ENCODE peak calls at places on chromosomes 16 and 17, in five cellular contexts. Q, T, Z, M and X are unnamed samples.

GRCh38 chr17:55366020-55366481 is 55.6 kb downstream of the MMD start:
- DNase-seq in Q (no peak), T (no peak), Z (no peak), M (no peak), X (no peak)

GRCh38 chr16:60230666-60231065 is 1496.5 kb upstream of the GOT2 start:
- DNase-seq in Q (no peak), T (no peak), Z (no peak), M (no peak), X (no peak)

GRCh38 chr16:62256406-62256805 is 220.2 kb upstream of the CDH8 start:
- DNase-seq in Q (no peak), T (no peak), Z (no peak), M (no peak), X (no peak)

GRCh38 chr16:55668337-55669281 is 12.8 kb downstream of the SLC6A2 start:
- DNase-seq in Q (no peak), T (no peak), Z (no peak), M (peak), X (no peak)

GRCh38 chr16:31664683-31665482 is 137.2 kb downstream of the AHSP start:
- DNase-seq in Q (no peak), T (no peak), Z (no peak), M (no peak), X (no peak)

GRCh38 chr17:57915980-57916757 is 39.0 kb downstream of the CUEDC1 start:
- DNase-seq in Q (no peak), T (no peak), Z (no peak), M (no peak), X (peak)

GRCh38 chr16:56615353-56615752 is 7.0 kb downstream of the MT2A start:
- DNase-seq in Q (no peak), T (no peak), Z (peak), M (peak), X (no peak)

GRCh38 chr17:16286947-16287562 is 66.2 kb downstream of the CENPV start:
- DNase-seq in Q (peak), T (no peak), Z (no peak), M (no peak), X (no peak)

GRCh38 chr17:69581061-69581955 is 166.8 kb downstream of the MAP2K6 start:
- DNase-seq in Q (no peak), T (no peak), Z (peak), M (no peak), X (peak)

GRCh38 chr17:10730956-10731879 is 1.4 kb upstream of the TMEM220 start:
- DNase-seq in Q (peak), T (no peak), Z (peak), M (no peak), X (no peak)

GRCh38 chr16:24844101-24845030 is 1.4 kb upstream of the SLC5A11 start:
- DNase-seq in Q (peak), T (no peak), Z (no peak), M (no peak), X (no peak)

GRCh38 chr17:50363217-50364060 is 9.5 kb downstream of the MRPL27 start:
- DNase-seq in Q (peak), T (no peak), Z (peak), M (peak), X (peak)

GRCh38 chr16:19636436-19637267 is 81.1 kb downstream of the VPS35L start:
- DNase-seq in Q (no peak), T (no peak), Z (peak), M (no peak), X (no peak)

GRCh38 chr17:5241861-5242671 is 7.4 kb upstream of the SCIMP start:
- DNase-seq in Q (no peak), T (no peak), Z (no peak), M (no peak), X (no peak)

GRCh38 chr16:57981636-57982035 is 10.7 kb upstream of the CNGB1 start:
- DNase-seq in Q (no peak), T (no peak), Z (no peak), M (no peak), X (no peak)

GRCh38 chr16:51393381-51394005 is 242.4 kb upstream of the SALL1 start:
- DNase-seq in Q (no peak), T (no peak), Z (peak), M (peak), X (peak)

GRCh38 chr17:56912105-56912999 is 1.5 kb downstream of the TRIM25 start:
- DNase-seq in Q (peak), T (no peak), Z (peak), M (no peak), X (no peak)

GRCh38 chr17:71740866-71741265 is 380.0 kb upstream of the SOX9 start:
- DNase-seq in Q (no peak), T (no peak), Z (no peak), M (no peak), X (no peak)

GRCh38 chr17:60529806-60530205 is 3.8 kb upstream of the APPBP2 start:
- DNase-seq in Q (no peak), T (no peak), Z (no peak), M (no peak), X (no peak)

GRCh38 chr16:15434425-15435215 is at the start of gene BMERB1:
- DNase-seq in Q (peak), T (peak), Z (peak), M (peak), X (peak)

GRCh38 chr16:1296688-1297412 is 12.6 kb upstream of the UBE2I start:
- DNase-seq in Q (no peak), T (no peak), Z (no peak), M (peak), X (no peak)

GRCh38 chr16:2205967-2206313 is 686 bp downstream of the MLST8 start:
- DNase-seq in Q (no peak), T (no peak), Z (no peak), M (no peak), X (no peak)

GRCh38 chr16:10745856-10746255 is 2.2 kb downstream of the NUBP1 start:
- DNase-seq in Q (no peak), T (no peak), Z (no peak), M (no peak), X (no peak)

GRCh38 chr16:69049146-69049545 is 56.3 kb upstream of the HAS3 start:
- DNase-seq in Q (no peak), T (no peak), Z (peak), M (no peak), X (peak)

GRCh38 chr17:49379926-49380325 is 17.9 kb upstream of the ZNF652 start:
- DNase-seq in Q (no peak), T (no peak), Z (no peak), M (no peak), X (no peak)

GRCh38 chr16:13335894-13336293 is 434.5 kb downstream of the SHISA9 start:
- DNase-seq in Q (no peak), T (no peak), Z (no peak), M (no peak), X (no peak)

GRCh38 chr17:46167826-46168569 is 25.2 kb downstream of the KANSL1 start:
- DNase-seq in Q (no peak), T (no peak), Z (peak), M (peak), X (peak)

GRCh38 chr16:89191033-89191900 is 9.1 kb downstream of the SLC22A31 start:
- DNase-seq in Q (no peak), T (peak), Z (no peak), M (no peak), X (no peak)

GRCh38 chr16:14301150-14302030 is 230.3 kb downstream of the MRTFB start:
- DNase-seq in Q (no peak), T (peak), Z (no peak), M (no peak), X (no peak)

GRCh38 chr17:72426948-72427760 is 306.3 kb downstream of the SOX9 start:
- DNase-seq in Q (no peak), T (no peak), Z (no peak), M (no peak), X (no peak)

GRCh38 chr17:6457688-6458190 is 13.5 kb downstream of the PIMREG start:
- DNase-seq in Q (no peak), T (no peak), Z (no peak), M (no peak), X (no peak)

GRCh38 chr16:73966851-73967250 is 329.8 kb upstream of the PSMD7 start:
- DNase-seq in Q (no peak), T (no peak), Z (no peak), M (no peak), X (no peak)

DNA sequence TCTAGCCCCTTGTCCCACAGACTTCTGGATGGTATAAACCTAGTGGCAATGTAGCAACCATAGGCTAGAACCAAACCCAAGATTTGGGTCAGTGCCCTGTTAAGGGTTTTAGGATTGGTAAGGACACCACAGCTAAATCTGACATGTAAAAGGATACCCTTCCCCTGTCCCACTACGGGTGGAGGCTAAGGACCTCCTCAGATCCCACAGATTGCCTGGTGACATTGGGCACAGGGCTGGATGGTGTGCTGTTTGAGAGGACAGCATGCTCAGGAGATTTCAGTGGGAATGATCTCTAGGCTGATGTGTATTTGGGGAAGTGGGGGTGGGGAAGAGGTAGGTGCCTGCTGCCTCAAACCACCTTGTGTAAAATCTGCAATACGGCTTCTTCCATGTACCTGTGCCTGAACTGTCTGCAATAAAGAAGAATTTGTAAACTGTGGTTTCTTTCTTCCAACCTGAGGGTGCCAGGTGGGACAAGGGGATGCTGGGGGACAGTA is 671 bp upstream of the EDC4 start:
- DNase-seq in Q (no peak), T (no peak), Z (no peak), M (no peak), X (no peak)
- TF ChIP-seq CTCF in Q (no peak), T (no peak), Z (no peak), M (no peak), X (no peak)

DNA sequence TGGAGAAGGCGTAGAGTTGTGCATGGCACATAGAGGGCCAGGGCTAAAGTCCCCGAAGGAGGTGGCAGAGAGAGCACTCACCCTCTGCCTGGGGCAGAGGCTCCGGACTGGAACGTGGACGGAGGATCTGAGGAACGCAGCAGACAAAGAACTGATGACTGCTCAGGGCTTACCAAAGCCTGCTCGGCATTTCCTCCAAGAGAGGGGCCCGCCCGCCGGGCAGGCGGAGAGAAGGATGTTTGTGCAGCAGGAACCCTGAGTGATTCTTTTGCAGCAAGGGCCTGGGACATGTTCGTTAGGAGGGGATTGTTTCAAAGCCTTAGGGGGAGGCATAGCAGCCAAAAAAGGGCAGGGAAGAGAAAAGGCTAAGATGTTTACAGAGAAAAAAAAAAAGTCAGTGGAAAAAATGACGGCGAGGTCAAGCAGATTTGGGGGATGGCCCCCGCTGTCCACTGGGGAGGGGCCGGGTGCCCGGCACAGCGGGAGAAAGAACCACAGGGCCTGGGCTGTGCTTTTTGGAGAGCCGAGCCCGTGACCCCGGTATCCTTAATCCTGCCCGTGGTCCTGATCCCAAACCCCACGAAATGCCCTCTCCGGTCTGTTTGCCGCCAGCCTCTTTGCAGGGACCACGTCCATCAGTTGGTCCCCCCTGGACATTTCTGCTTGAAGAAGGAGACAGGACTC is 129.2 kb downstream of the NTN1 start:
- DNase-seq in Q (no peak), T (no peak), Z (no peak), M (no peak), X (peak)
- H3K4me3 ChIP-seq in Q (no peak), T (no peak), Z (no peak), M (no peak), X (no peak)

GRCh38 chr17:79023886-79024771 is at the start of gene C1QTNF1:
- DNase-seq in Q (peak), T (peak), Z (peak), M (no peak), X (no peak)
- TF ChIP-seq CTCF in Q (no peak), T (peak), Z (no peak), M (no peak), X (no peak)

GRCh38 chr17:8005951-8006730 is 3.7 kb downstream of the GUCY2D start:
- DNase-seq in Q (peak), T (peak), Z (no peak), M (no peak), X (no peak)
- H3K4me3 ChIP-seq in Q (no peak), T (no peak), Z (no peak), M (no peak), X (no peak)

DNA sequence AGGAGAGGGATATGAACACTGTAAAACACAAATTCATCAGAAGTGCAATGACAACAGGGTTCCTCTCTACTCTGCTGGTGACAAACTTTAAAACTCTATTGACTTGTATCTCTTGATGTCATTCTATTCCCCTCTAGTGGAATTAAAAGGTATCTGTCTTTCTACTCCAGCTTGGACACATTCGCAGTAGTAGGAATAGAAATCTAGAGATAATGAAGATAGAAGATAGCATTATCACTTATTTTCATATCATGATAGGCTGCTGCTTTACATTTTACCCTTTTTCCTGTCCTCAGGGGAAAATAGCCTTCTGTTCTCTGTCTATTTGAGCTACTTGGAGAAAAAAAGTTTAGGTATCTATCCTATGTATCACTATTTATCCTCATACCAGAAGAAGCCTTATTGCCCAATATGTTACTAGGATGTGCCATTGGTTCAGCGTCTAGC is 209.6 kb upstream of the CACNG5 start:
- DNase-seq in Q (no peak), T (no peak), Z (peak), M (no peak), X (peak)
- TF ChIP-seq CTCF in Q (no peak), T (peak), Z (peak), M (peak), X (peak)

DNA sequence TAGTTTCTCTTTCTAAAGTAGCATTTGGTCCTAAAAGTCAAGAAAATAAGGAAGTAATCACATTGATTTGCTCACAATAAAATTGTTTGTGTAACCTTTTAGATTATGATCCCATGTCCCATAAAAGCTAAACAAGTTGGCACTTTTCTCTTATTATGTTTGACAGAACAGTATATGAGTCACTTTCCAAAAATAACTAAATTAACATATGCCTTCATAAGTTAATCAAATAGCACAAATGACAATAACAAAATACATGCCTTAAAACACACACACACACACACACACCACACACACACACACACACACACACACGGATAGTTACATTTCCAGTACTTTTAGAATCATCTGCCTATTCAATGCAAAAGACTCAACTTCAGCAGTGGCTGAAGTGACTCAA is 2.8 kb downstream of the MED13 start:
- DNase-seq in Q (no peak), T (no peak), Z (peak), M (no peak), X (peak)
- H3K4me3 ChIP-seq in Q (no peak), T (peak), Z (peak), M (peak), X (peak)

GRCh38 chr17:4028436-4028835 is 64.2 kb upstream of the ATP2A3 start:
- DNase-seq in Q (no peak), T (no peak), Z (no peak), M (no peak), X (no peak)

GRCh38 chr17:4033751-4034251 is 69.6 kb upstream of the ATP2A3 start:
- DNase-seq in Q (no peak), T (no peak), Z (no peak), M (no peak), X (no peak)

GRCh38 chr17:4035081-4035680 is 70.9 kb upstream of the ATP2A3 start:
- DNase-seq in Q (no peak), T (no peak), Z (no peak), M (no peak), X (no peak)

GRCh38 chr17:4032245-4032644 is 68.0 kb upstream of the ATP2A3 start:
- DNase-seq in Q (no peak), T (no peak), Z (no peak), M (no peak), X (no peak)

DNA sequence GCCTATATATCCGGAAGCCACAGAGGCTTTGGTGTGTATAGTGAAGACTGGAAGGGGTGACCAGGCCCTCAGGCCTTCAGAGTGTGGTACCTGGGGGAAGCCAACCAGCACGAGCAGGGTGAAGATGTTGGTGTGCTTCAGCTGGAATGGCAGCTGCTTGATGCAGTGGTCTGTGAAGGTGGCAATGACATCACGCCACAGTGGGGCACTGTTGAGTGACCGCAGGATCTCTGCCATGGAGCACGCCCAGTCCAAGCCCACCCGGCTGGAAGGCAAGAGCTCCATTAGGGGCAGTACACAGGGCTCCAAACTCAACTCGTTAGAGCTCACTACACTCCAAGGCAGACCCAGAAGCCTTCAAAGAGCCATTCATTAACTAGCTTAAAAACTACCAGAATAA is 68.5 kb upstream of the ATP2A3 start:
- DNase-seq in Q (no peak), T (no peak), Z (no peak), M (no peak), X (no peak)
- TF ChIP-seq CTCF in Q (no peak), T (no peak), Z (no peak), M (no peak), X (no peak)

DNA sequence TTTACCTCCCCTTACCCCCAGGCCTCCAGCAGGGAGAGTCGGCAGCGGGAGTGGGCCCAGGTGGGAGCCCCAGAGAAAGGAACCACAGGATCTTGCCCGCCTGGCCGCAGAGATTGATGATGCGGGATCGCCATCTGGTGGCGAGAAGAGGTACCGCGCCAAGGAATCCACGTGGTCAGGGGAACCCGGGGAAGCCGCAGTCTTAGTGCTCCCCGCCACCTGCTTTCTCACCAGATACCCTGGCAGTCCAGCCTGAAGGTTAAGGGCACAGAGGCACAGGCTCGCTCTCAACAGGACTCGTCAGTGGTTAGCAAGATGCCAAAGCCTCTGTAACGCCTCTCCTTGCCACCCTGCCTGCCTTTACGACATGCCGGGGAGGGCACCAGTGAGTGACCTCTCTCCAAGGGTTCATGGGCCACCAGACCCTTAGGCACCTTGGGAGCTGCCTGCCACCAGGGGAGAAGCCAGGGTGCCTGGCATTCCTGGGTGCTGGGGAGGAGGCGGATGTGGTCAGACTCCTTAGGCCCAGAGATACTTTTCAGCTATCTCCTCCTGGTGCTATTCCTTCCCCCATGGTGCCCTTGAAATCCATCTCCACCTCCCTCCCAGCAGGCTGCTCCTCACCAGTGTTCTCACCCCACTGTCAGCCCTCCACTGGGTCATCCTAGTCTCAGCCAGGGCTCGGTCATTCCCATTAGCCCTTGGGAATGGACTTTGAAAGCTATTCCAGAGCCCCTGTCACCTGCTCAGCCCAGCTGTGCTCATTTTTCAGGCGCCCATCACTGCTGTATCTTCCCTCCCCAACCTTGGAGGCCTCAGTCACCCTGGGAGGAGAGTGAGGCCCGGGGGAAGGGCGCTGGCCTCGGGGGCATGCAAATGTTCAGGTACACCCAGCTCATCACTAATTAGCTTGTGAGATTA is 5.4 kb upstream of the RHBDF2 start:
- DNase-seq in Q (peak), T (peak), Z (peak), M (no peak), X (peak)
- H3K4me3 ChIP-seq in Q (no peak), T (no peak), Z (no peak), M (no peak), X (no peak)